ENCODE peak calls at places on chromosomes 5 and 9, in eight cellular contexts. D, Y, V, M, H, B, I and N are unnamed samples.

GRCh38 chr5:77087484-77088291 is 603 bp upstream of the ZBED3 start:
- DNase-seq in H (no peak), B (no peak), D (peak), V (no peak), M (peak), I (peak), Y (no peak), N (no peak)

GRCh38 chr5:181189962-181190710 is 14.9 kb downstream of the TRIM7 start:
- DNase-seq in D (no peak), V (no peak), H (no peak), M (no peak), Y (no peak), B (no peak), I (no peak), N (no peak)

GRCh38 chr5:55232194-55232984 is 1.0 kb downstream of the CCNO start:
- DNase-seq in V (peak), H (peak), I (peak), B (no peak), Y (peak), D (peak), M (no peak), N (no peak)

GRCh38 chr5:67699560-67699959 is 503.0 kb upstream of the CD180 start:
- DNase-seq in M (no peak), D (no peak), Y (no peak), H (no peak), B (no peak), I (no peak), V (no peak), N (no peak)

GRCh38 chr9:81207651-81208050 is 481.7 kb downstream of the TLE1 start:
- DNase-seq in I (no peak), Y (no peak), D (no peak), V (no peak), B (no peak), H (no peak), M (no peak), N (no peak)

GRCh38 chr9:78548666-78549065 is 251.7 kb downstream of the PSAT1 start:
- DNase-seq in V (no peak), D (no peak), I (no peak), Y (no peak), B (no peak), H (no peak), M (no peak), N (no peak)

GRCh38 chr5:117645400-117645799 is 1070.8 kb upstream of the SEMA6A start:
- DNase-seq in V (no peak), I (no peak), M (no peak), B (no peak), Y (no peak), H (no peak), D (no peak), N (no peak)

GRCh38 chr5:33936004-33936380 is 194 bp upstream of the RXFP3 start:
- DNase-seq in D (peak), V (peak), M (no peak), B (no peak), I (peak), H (peak), Y (peak), N (peak)

GRCh38 chr9:109085510-109085909 is 34.2 kb downstream of the TMEM245 start:
- DNase-seq in I (no peak), Y (no peak), H (no peak), D (no peak), B (no peak), M (no peak), V (no peak), N (no peak)

GRCh38 chr5:33328842-33329241 is 111.9 kb upstream of the TARS1 start:
- DNase-seq in M (no peak), V (no peak), Y (no peak), B (no peak), I (no peak), H (no peak), D (no peak), N (no peak)

GRCh38 chr5:178554311-178554710 is 35.9 kb downstream of the COL23A1 start:
- DNase-seq in H (no peak), B (no peak), Y (no peak), D (no peak), I (no peak), V (no peak), M (no peak), N (no peak)

GRCh38 chr9:105359899-105360298 is 87.9 kb upstream of the FSD1L start:
- DNase-seq in V (peak), Y (no peak), B (no peak), I (no peak), M (no peak), H (peak), D (peak), N (no peak)

GRCh38 chr5:12805165-12805698 is 901.0 kb upstream of the CTNND2 start:
- DNase-seq in I (no peak), M (no peak), B (no peak), Y (no peak), V (no peak), D (no peak), H (no peak), N (no peak)

GRCh38 chr5:2801602-2802525 is 50.4 kb upstream of the IRX2 start:
- DNase-seq in B (no peak), D (no peak), Y (no peak), I (no peak), M (no peak), H (no peak), V (no peak), N (no peak)

GRCh38 chr5:15487228-15487627 is 12.8 kb upstream of the FBXL7 start:
- DNase-seq in Y (no peak), B (no peak), I (no peak), H (no peak), M (no peak), V (no peak), D (no peak), N (no peak)

GRCh38 chr5:43432486-43433365 is 20.5 kb upstream of the CCL28 start:
- DNase-seq in Y (peak), B (no peak), M (peak), H (peak), D (peak), I (peak), V (peak), N (peak)

GRCh38 chr9:126550891-126551351 is 62.8 kb upstream of the LMX1B start:
- DNase-seq in D (no peak), V (no peak), B (no peak), Y (no peak), H (no peak), M (no peak), I (no peak), N (no peak)

GRCh38 chr9:99354104-99354503 is 132.0 kb downstream of the SEC61B start:
- DNase-seq in B (no peak), D (peak), M (no peak), H (no peak), I (no peak), V (peak), Y (no peak), N (peak)

GRCh38 chr9:114371986-114372917 is 15.5 kb downstream of the AKNA start:
- DNase-seq in V (peak), M (no peak), I (no peak), H (no peak), Y (no peak), D (peak), B (no peak), N (no peak)

GRCh38 chr9:129173296-129174101 is 4.6 kb downstream of the IER5L start:
- DNase-seq in H (no peak), V (no peak), Y (no peak), I (no peak), M (no peak), D (peak), B (no peak), N (no peak)